ENCODE peak calls at places on chromosomes 13 and 19, in four cellular contexts. T is erythroblast, R is H54, I is left ventricle myocardium superior. C is an unnamed sample.

GRCh38 chr13:51262501-51263211 is 40.5 kb downstream of the FAM124A start:
- DNase-seq in T (no peak), R (no peak), I (no peak), C (no peak)

GRCh38 chr13:113491418-113491883 is 940 bp upstream of the DCUN1D2 start:
- DNase-seq in T (peak; percentile 84), R (peak; percentile 62), I (peak; percentile 60), C (peak; percentile 45)

GRCh38 chr13:109402976-109403375 is 383.4 kb downstream of the IRS2 start:
- DNase-seq in T (no peak), R (no peak), I (no peak), C (no peak)

GRCh38 chr13:33616130-33616529 is 201.8 kb upstream of the RFC3 start:
- DNase-seq in T (no peak), R (no peak), I (no peak), C (no peak)

GRCh38 chr19:46134527-46134926 is 10.0 kb upstream of the IGFL3 start:
- DNase-seq in T (peak; percentile 14), R (no peak), I (no peak), C (no peak)

GRCh38 chr13:102913924-102914628 is 68.2 kb downstream of the ERCC5 start:
- DNase-seq in T (no peak), R (no peak), I (no peak), C (no peak)

GRCh38 chr13:68808456-68808855 is 1299.2 kb upstream of the ATXN8OS start:
- DNase-seq in T (no peak), R (no peak), I (no peak), C (no peak)

GRCh38 chr13:99028890-99029289 is 51.0 kb upstream of the DOCK9 start:
- DNase-seq in T (peak; percentile 49), R (no peak), I (no peak), C (no peak)

GRCh38 chr19:30355586-30355985 is 16.6 kb upstream of the ZNF536 start:
- DNase-seq in T (no peak), R (no peak), I (no peak), C (no peak)

GRCh38 chr13:112752711-112753541 is 63.1 kb downstream of the ATP11A start:
- DNase-seq in T (no peak), R (no peak), I (peak; percentile 45), C (no peak)

GRCh38 chr13:98890186-98890585 is 87.7 kb downstream of the DOCK9 start:
- DNase-seq in T (no peak), R (peak; percentile 66), I (no peak), C (no peak)

GRCh38 chr13:43802511-43802910 is 15.7 kb upstream of the ENOX1 start:
- DNase-seq in T (no peak), R (no peak), I (no peak), C (no peak)

GRCh38 chr13:31264146-31264545 is 64.4 kb downstream of the B3GLCT start:
- DNase-seq in T (no peak), R (no peak), I (no peak), C (no peak)

GRCh38 chr13:44463759-44464158 is 90.1 kb downstream of the SERP2 start:
- DNase-seq in T (no peak), R (no peak), I (no peak), C (no peak)

GRCh38 chr13:105446197-105446596 is 1089.3 kb downstream of the EFNB2 start:
- DNase-seq in T (no peak), R (no peak), I (no peak), C (no peak)